ENCODE peak calls at places on chromosome 2, in eight cellular contexts. C is lower leg skin, H is GM13977, V is heart right ventricle, I is AG09309, J is nephron progenitor cell, Z is NCI-H1092 treated with DMSO at 0.1 percent for 48 hours, K is thoracic aorta. U is an unnamed sample.

GRCh38 chr2:131085646-131086045 is 7.6 kb downstream of the FAM168B start:
- DNase-seq in I (no peak), C (no peak), K (no peak), J (no peak), V (no peak), Z (no peak), H (no peak), U (no peak)

GRCh38 chr2:40611196-40611595 is 159.3 kb upstream of the SLC8A1 start:
- DNase-seq in Z (no peak), I (no peak), H (no peak), K (no peak), J (no peak), V (no peak), C (no peak), U (no peak)

GRCh38 chr2:151264157-151264835 is 2.6 kb upstream of the RBM43 start:
- DNase-seq in C (no peak), I (no peak), H (no peak), Z (no peak), J (no peak), V (no peak), K (no peak), U (no peak)

GRCh38 chr2:172806426-172807008 is 70.9 kb downstream of the RAPGEF4 start:
- DNase-seq in K (no peak), Z (peak; percentile 58), J (peak; percentile 16), I (no peak), C (no peak), H (peak; percentile 36), V (peak; percentile 25), U (no peak)

GRCh38 chr2:171272039-171272438 is 111.3 kb upstream of the TLK1 start:
- DNase-seq in K (peak; percentile 25), Z (no peak), H (no peak), I (peak; percentile 84), C (peak; percentile 55), V (peak; percentile 20), J (no peak), U (no peak)

GRCh38 chr2:149877913-149878312 is 290.3 kb upstream of the MMADHC start:
- DNase-seq in H (no peak), I (no peak), V (no peak), K (no peak), Z (no peak), C (no peak), J (no peak), U (no peak)

GRCh38 chr2:63047534-63048281 is 2.9 kb upstream of the OTX1 start:
- DNase-seq in J (peak; percentile 54), H (peak; percentile 47), C (no peak), Z (no peak), I (no peak), K (no peak), V (no peak), U (no peak)

GRCh38 chr2:238528953-238529781 is 102.4 kb downstream of the ASB1 start:
- DNase-seq in K (no peak), I (peak; percentile 33), H (no peak), Z (peak; percentile 69), V (no peak), J (no peak), C (no peak), U (no peak)